ENCODE peak calls at places on chromosomes 12 and 14, in six cellular contexts. D, U, H, I, T and Z are unnamed samples.

GRCh38 chr12:93336344-93336743 is 41.4 kb upstream of the NUDT4 start:
- DNase-seq in D (no peak), U (no peak), H (no peak), I (peak; percentile 2), T (no peak), Z (peak; percentile 10)

GRCh38 chr12:2976581-2976996 is 17.4 kb downstream of the TEAD4 start:
- DNase-seq in D (no peak), U (no peak), H (peak; percentile 11), I (peak; percentile 38), T (no peak), Z (no peak)

GRCh38 chr14:91835920-91836843 is 31.2 kb downstream of the TC2N start:
- DNase-seq in D (peak; percentile 65), U (peak; percentile 49), H (peak; percentile 5), I (peak; percentile 94), T (no peak), Z (peak; percentile 18)

GRCh38 chr14:64812412-64812811 is 67.3 kb downstream of the SPTB start:
- DNase-seq in D (no peak), U (no peak), H (no peak), I (peak; percentile 90), T (no peak), Z (no peak)

GRCh38 chr12:46205293-46205692 is 63.5 kb downstream of the SLC38A1 start:
- DNase-seq in D (no peak), U (no peak), H (no peak), I (no peak), T (no peak), Z (no peak)

GRCh38 chr14:90573385-90574105 is 176.7 kb downstream of the CALM1 start:
- DNase-seq in D (no peak), U (no peak), H (peak; percentile 26), I (no peak), T (no peak), Z (no peak)

GRCh38 chr14:59344711-59345455 is 120.3 kb downstream of the GPR135 start:
- DNase-seq in D (no peak), U (no peak), H (no peak), I (no peak), T (no peak), Z (no peak)

GRCh38 chr14:54252072-54252730 is 144.6 kb upstream of the CDKN3 start:
- DNase-seq in D (no peak), U (no peak), H (peak; percentile 60), I (no peak), T (peak; percentile 59), Z (no peak)

GRCh38 chr12:43098078-43098477 is 453.9 kb downstream of the ADAMTS20 start:
- DNase-seq in D (no peak), U (no peak), H (no peak), I (no peak), T (no peak), Z (no peak)

DNA sequence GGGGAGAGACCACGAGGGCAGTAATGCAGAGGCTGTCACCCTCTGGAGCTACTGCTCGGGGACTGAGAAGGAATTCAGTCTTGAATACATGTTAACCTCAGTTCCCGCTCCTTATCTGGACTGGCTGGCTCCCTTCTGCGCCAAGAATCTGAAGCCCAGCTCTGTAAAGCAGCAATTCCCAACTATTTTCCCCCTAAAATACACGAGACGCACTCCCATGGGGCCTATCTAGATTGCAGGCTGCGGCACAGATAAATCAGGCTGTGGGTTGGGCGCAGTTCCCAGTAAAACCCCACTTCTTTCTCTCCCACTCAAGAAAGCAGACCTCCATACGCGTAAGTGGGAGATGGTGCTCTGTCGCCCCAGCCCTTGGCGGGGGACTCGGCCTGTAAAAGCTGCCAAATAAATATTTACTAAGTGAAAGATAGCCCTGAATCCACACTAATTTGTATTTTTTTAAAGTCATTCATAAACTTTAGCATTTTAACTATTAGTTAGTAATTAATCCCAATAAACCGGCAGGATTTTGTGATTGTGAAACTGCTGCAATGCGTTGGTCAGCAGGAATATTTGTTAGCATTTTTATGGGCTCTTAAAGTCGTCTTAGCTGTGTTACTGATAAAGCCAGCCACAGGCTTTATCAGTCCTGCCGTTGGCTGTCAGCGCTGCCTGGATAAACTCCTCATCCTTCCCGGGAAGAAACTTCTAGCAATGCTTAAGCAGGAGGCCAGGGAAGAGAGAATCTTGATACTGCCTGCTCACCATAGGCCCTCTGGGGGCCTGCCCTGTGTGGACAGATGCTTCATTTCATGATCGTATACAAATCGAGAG is 17.8 kb downstream of the FBXL14 start:
- DNase-seq in D (no peak), U (no peak), H (peak; percentile 99), I (peak; percentile 16), T (no peak), Z (no peak)
- TF ChIP-seq CTCF in D (no peak), U (no peak), H (peak; percentile 23), I (no peak), T (no peak), Z (no peak)

DNA sequence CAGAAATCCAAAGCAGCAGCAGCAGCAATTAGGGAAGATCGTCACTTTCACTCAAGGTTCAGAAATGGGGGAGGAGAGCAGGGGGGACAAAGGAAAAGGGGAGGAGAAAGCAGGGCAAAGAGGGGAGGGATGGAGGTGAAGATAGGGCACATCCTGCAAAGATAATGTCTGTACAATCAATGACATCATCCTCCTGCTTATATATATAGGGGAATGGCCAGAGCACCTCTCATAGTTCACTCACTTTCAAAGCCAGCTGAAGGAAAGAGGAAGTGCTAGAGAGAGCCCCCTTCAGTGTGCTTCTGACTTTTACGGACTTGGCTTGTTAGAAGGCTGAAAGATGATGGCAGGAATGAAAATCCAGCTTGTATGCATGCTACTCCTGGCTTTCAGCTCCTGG is at the start of gene NTS:
- DNase-seq in D (peak; percentile 11), U (no peak), H (no peak), I (peak; percentile 63), T (no peak), Z (no peak)
- TF ChIP-seq CTCF in D (no peak), U (no peak), H (no peak), I (peak; percentile 32), T (no peak), Z (no peak)

DNA sequence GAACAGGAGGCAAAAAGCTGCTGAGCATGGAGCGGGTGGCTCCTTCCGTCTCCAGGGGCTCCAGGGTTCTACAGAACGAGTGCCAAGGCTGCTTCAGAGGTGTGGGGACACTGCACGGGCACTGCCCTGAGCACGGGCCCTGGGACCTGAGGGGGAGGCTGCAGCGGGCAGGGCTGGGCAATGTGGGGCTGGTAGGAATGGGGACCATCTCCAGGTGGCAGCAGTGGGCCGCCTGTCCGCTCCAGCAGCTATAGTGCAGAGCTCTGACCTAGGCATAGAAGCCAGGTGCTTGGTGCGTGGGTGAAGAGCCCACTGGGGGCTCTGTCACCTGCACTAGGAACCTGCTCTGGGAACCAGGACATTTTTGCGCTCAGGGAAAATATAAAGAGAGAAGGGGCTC is 22.3 kb downstream of the HDAC7 start:
- DNase-seq in D (no peak), U (no peak), H (no peak), I (peak; percentile 73), T (no peak), Z (no peak)
- TF ChIP-seq CTCF in D (no peak), U (no peak), H (peak; percentile 35), I (peak; percentile 85), T (peak; percentile 29), Z (peak; percentile 47)

GRCh38 chr12:55706840-55707671 is 648 bp downstream of the ITGA7 start:
- DNase-seq in D (no peak), U (no peak), H (no peak), I (peak; percentile 66), T (no peak), Z (no peak)

GRCh38 chr12:55703976-55704761 is 3.5 kb downstream of the ITGA7 start:
- DNase-seq in D (no peak), U (no peak), H (no peak), I (no peak), T (no peak), Z (no peak)

GRCh38 chr12:55707841-55708694 is at the start of gene ITGA7:
- DNase-seq in D (peak; percentile 66), U (no peak), H (no peak), I (peak; percentile 97), T (no peak), Z (peak; percentile 83)

GRCh38 chr12:55704824-55705780 is 2.6 kb downstream of the ITGA7 start:
- DNase-seq in D (no peak), U (no peak), H (no peak), I (no peak), T (no peak), Z (no peak)

GRCh38 chr12:55705802-55706402 is 1.8 kb downstream of the ITGA7 start:
- DNase-seq in D (peak; percentile 40), U (no peak), H (no peak), I (peak; percentile 87), T (no peak), Z (no peak)
- TF ChIP-seq CTCF in D (peak; percentile 47), U (no peak), H (peak; percentile 19), I (peak; percentile 93), T (peak; percentile 35), Z (peak; percentile 37)

GRCh38 chr12:71731439-71732356 is 23.0 kb upstream of the RAB21 start:
- DNase-seq in D (no peak), U (no peak), H (peak; percentile 22), I (peak; percentile 76), T (no peak), Z (no peak)
- TF ChIP-seq CTCF in D (no peak), U (no peak), H (no peak), I (peak; percentile 57), T (no peak), Z (no peak)

GRCh38 chr14:71551291-71551955 is 380.8 kb upstream of the RGS6 start:
- DNase-seq in D (no peak), U (no peak), H (peak; percentile 93), I (no peak), T (peak; percentile 49), Z (no peak)

GRCh38 chr14:71554959-71555612 is 377.1 kb upstream of the RGS6 start:
- DNase-seq in D (no peak), U (no peak), H (peak; percentile 25), I (no peak), T (no peak), Z (no peak)

GRCh38 chr14:71554323-71554722 is 377.9 kb upstream of the RGS6 start:
- DNase-seq in D (no peak), U (no peak), H (no peak), I (no peak), T (no peak), Z (no peak)

GRCh38 chr14:71553779-71554178 is 378.4 kb upstream of the RGS6 start:
- DNase-seq in D (no peak), U (no peak), H (no peak), I (no peak), T (no peak), Z (no peak)

GRCh38 chr14:71552809-71553208 is 379.4 kb upstream of the RGS6 start:
- DNase-seq in D (no peak), U (no peak), H (no peak), I (peak; percentile 44), T (no peak), Z (no peak)
- TF ChIP-seq CTCF in D (no peak), U (no peak), H (no peak), I (peak; percentile 55), T (no peak), Z (no peak)

DNA sequence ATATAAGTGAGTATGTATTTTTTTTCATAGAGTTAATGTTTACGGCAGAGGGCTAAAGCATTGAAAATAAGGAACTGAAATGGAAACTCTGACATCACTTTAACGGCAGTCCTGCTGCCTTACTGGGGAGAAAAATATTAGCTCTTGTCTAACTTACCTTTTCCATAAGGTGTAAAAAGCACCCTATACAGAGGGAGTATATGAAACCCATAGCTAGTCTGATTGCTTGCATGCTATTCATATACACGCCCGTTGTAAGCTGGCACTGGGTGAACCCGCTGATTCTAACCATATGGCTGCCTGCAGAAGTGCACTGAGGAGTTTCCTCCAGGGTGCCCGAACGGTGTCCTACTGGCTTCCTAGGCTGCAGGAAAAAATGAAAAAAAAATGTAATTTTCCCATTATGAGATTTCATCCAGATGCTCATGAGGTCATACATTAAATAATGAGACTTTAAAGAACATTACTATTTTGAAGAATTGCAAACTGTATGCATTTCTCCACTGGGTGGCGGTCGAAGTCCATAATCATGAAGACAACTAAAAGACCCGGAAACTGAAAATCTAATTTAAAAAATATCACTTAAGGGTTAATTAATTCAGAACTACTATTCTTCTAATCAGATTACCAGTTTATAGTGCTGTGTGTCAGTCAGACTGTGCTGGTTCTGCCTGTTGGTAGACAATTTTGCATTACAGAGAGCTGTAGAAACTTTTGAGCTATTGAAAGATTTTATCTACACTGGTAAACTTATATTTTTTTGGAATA is 144.7 kb downstream of the ALX1 start:
- DNase-seq in D (peak; percentile 32), U (no peak), H (peak; percentile 31), I (peak; percentile 67), T (no peak), Z (peak; percentile 18)
- TF ChIP-seq CTCF in D (peak; percentile 73), U (no peak), H (peak; percentile 55), I (peak; percentile 63), T (peak; percentile 37), Z (peak; percentile 68)